ENCODE peak calls at places on chromosomes 13 and 19, in six cellular contexts. X is foreskin fibroblast; L is stimulated activated CD8-positive, alpha-beta memory T cell treated with anti-CD3 and anti-CD28 coated beads, Interleukin-2, amount 100 ng/mL, for 1 hour; Q is mucosa of gallbladder; Z is upper lobe of left lung; K is NCI-H460. M is an unnamed sample.

GRCh38 chr19:33796164-33797100 is at the start of gene KCTD15:
- DNase-seq in X (peak; percentile 77), L (no peak), Q (no peak), Z (peak; percentile 92), K (no peak), M (no peak)

GRCh38 chr13:102028198-102028597 is 373.6 kb downstream of the FGF14 start:
- DNase-seq in X (no peak), L (no peak), Q (no peak), Z (no peak), K (no peak), M (no peak)

GRCh38 chr13:31962661-31963345 is 68.8 kb upstream of the FRY start:
- DNase-seq in X (peak; percentile 18), L (no peak), Q (no peak), Z (no peak), K (no peak), M (no peak)

GRCh38 chr19:45136507-45137178 is 24.1 kb downstream of the NKPD1 start:
- DNase-seq in X (no peak), L (no peak), Q (no peak), Z (peak; percentile 35), K (no peak), M (no peak)

GRCh38 chr13:22278336-22278929 is 607.6 kb downstream of the FGF9 start:
- DNase-seq in X (no peak), L (peak; percentile 31), Q (peak; percentile 69), Z (no peak), K (no peak), M (peak; percentile 44)

GRCh38 chr19:39847525-39847924 is 1.3 kb upstream of the FBL start:
- DNase-seq in X (peak; percentile 53), L (no peak), Q (no peak), Z (no peak), K (no peak), M (no peak)

GRCh38 chr13:25752957-25753540 is 298.8 kb downstream of the SHISA2 start:
- DNase-seq in X (peak; percentile 92), L (no peak), Q (peak; percentile 33), Z (no peak), K (no peak), M (peak; percentile 20)

GRCh38 chr19:43078311-43078710 is 4.2 kb downstream of the PSG2 start:
- DNase-seq in X (peak; percentile 76), L (no peak), Q (no peak), Z (no peak), K (no peak), M (no peak)

GRCh38 chr13:59687028-59687427 is 476.7 kb downstream of the DIAPH3 start:
- DNase-seq in X (no peak), L (no peak), Q (no peak), Z (no peak), K (no peak), M (no peak)

GRCh38 chr19:14072535-14073231 is at the start of gene MISP3:
- DNase-seq in X (peak; percentile 49), L (no peak), Q (peak; percentile 51), Z (peak; percentile 95), K (no peak), M (no peak)

GRCh38 chr13:63481334-63481733 is 2065.7 kb upstream of the PCDH20 start:
- DNase-seq in X (peak; percentile 22), L (no peak), Q (no peak), Z (no peak), K (peak; percentile 69), M (no peak)

GRCh38 chr19:34120846-34121639 is 51.3 kb upstream of the LSM14A start:
- DNase-seq in X (peak; percentile 76), L (peak; percentile 26), Q (no peak), Z (no peak), K (peak; percentile 15), M (peak; percentile 13)

GRCh38 chr13:63285426-63285825 is 1869.8 kb upstream of the PCDH20 start:
- DNase-seq in X (no peak), L (no peak), Q (no peak), Z (no peak), K (no peak), M (no peak)

GRCh38 chr13:85417807-85418206 is 381.4 kb downstream of the SLITRK6 start:
- DNase-seq in X (no peak), L (no peak), Q (no peak), Z (no peak), K (no peak), M (no peak)

GRCh38 chr19:5006201-5006600 is 37.3 kb downstream of the KDM4B start:
- DNase-seq in X (peak; percentile 47), L (no peak), Q (no peak), Z (no peak), K (no peak), M (no peak)

GRCh38 chr13:43388282-43389034 is 365.1 kb downstream of the DNAJC15 start:
- DNase-seq in X (no peak), L (no peak), Q (peak; percentile 26), Z (no peak), K (no peak), M (no peak)

GRCh38 chr13:108560092-108560491 is 69.3 kb upstream of the MYO16 start:
- DNase-seq in X (no peak), L (no peak), Q (no peak), Z (no peak), K (no peak), M (peak; percentile 75)

GRCh38 chr13:97141564-97142005 is 80.5 kb upstream of the MBNL2 start:
- DNase-seq in X (peak; percentile 91), L (no peak), Q (peak; percentile 87), Z (no peak), K (peak; percentile 80), M (peak; percentile 75)

GRCh38 chr19:48454150-48454730 is 1.1 kb upstream of the KCNJ14 start:
- DNase-seq in X (no peak), L (no peak), Q (no peak), Z (no peak), K (no peak), M (peak; percentile 41)

GRCh38 chr13:109494955-109495354 is 291.4 kb downstream of the IRS2 start:
- DNase-seq in X (peak; percentile 63), L (no peak), Q (no peak), Z (no peak), K (peak; percentile 91), M (peak; percentile 52)

GRCh38 chr19:35558400-35559280 is 4.8 kb downstream of the ATP4A start:
- DNase-seq in X (no peak), L (no peak), Q (no peak), Z (no peak), K (no peak), M (no peak)

GRCh38 chr19:45507864-45508680 is 793 bp downstream of the VASP start:
- DNase-seq in X (peak; percentile 61), L (no peak), Q (no peak), Z (peak; percentile 84), K (no peak), M (no peak)

GRCh38 chr19:45876411-45877197 is 9.3 kb downstream of the IRF2BP1 start:
- DNase-seq in X (peak; percentile 30), L (no peak), Q (no peak), Z (peak; percentile 89), K (no peak), M (no peak)

GRCh38 chr19:43651758-43652545 is 12.3 kb upstream of the CADM4 start:
- DNase-seq in X (peak; percentile 78), L (no peak), Q (peak; percentile 61), Z (no peak), K (peak; percentile 52), M (peak; percentile 86)

GRCh38 chr19:3132971-3133792 is 2.7 kb upstream of the GNA15 start:
- DNase-seq in X (peak; percentile 85), L (peak; percentile 47), Q (peak; percentile 57), Z (peak; percentile 52), K (no peak), M (peak; percentile 72)

M was measured in Ammon's horn.